ENCODE peak calls at places on chromosomes 16 and 17, in eight cellular contexts. D is Caco-2, A is adipocyte, P is colonic mucosa, V is breast epithelium, T is mammary epithelial cell, Q is stomach, X is lower lobe of right lung. E is an unnamed sample.

GRCh38 chr17:75638893-75639292 is 5.7 kb downstream of the SMIM5 start:
- DNase-seq in T (no peak), P (no peak), A (no peak), D (no peak), Q (no peak), V (no peak), X (peak; percentile 43), E (no peak)

GRCh38 chr17:74712756-74713155 is at the start of gene CD300LF:
- DNase-seq in Q (no peak), V (no peak), A (no peak), P (peak; percentile 22), D (no peak), T (no peak), X (peak; percentile 76), E (no peak)

GRCh38 chr17:69046130-69046807 is 14.5 kb downstream of the ABCA9 start:
- DNase-seq in X (no peak), P (no peak), V (no peak), T (no peak), Q (no peak), D (no peak), A (no peak), E (no peak)

GRCh38 chr17:39915559-39915958 is 2.9 kb downstream of the GSDMB start:
- DNase-seq in X (no peak), T (no peak), V (no peak), Q (no peak), D (no peak), P (no peak), A (no peak), E (no peak)

GRCh38 chr16:67847064-67847861 is at the start of gene CENPT:
- DNase-seq in Q (peak; percentile 72), D (peak; percentile 71), P (peak; percentile 44), V (peak; percentile 41), T (peak; percentile 78), A (peak; percentile 87), X (peak; percentile 84), E (no peak)

GRCh38 chr17:19338031-19338990 is 24.2 kb downstream of the B9D1 start:
- DNase-seq in Q (peak; percentile 74), P (peak; percentile 60), A (peak; percentile 13), V (peak; percentile 57), D (peak; percentile 86), X (peak; percentile 81), T (peak; percentile 50), E (peak; percentile 45)

GRCh38 chr16:85557976-85558589 is 55.0 kb upstream of the GSE1 start:
- DNase-seq in T (peak; percentile 40), D (peak; percentile 73), X (no peak), Q (peak; percentile 61), A (no peak), P (peak; percentile 82), V (peak; percentile 56), E (no peak)

GRCh38 chr16:14179116-14179515 is 108.0 kb downstream of the MRTFB start:
- DNase-seq in P (no peak), Q (no peak), D (no peak), A (no peak), V (no peak), X (no peak), T (peak; percentile 33), E (no peak)

GRCh38 chr16:9165601-9166220 is 74.3 kb downstream of the HAPSTR1 start:
- DNase-seq in V (no peak), Q (no peak), X (no peak), D (no peak), T (no peak), A (no peak), P (no peak), E (no peak)

DNA sequence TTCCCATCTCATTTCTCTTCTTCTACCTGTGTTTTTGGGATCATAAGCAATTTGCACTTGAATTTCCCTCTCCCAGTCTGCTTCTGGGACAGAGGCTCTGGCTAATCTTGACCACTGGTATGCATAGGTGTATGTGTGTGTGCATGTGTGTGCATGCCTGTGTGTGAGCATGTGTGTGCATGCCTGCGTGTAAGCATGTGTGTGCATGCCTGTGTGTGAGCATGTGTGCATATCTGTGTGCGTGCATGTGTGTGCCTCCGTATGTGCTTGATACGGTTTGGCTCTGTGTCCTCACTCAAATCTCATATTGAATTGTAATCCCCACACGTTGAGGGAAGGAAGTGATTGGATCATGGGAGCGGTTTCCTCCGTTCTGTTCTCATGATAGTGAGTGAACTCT is 77.7 kb downstream of the HAPSTR1 start:
- DNase-seq in P (no peak), A (no peak), X (no peak), T (no peak), V (no peak), Q (no peak), D (no peak), E (no peak)
- H3K36me3 ChIP-seq in P (no peaks in the 10 kb centered on the region), A (no peaks in the 10 kb centered on the region), X (no peaks in the 10 kb centered on the region), T (no peaks in the 10 kb centered on the region), V (no peaks in the 10 kb centered on the region), Q (no peaks in the 10 kb centered on the region), D (no peaks in the 10 kb centered on the region), E (no peaks in the 10 kb centered on the region)

GRCh38 chr17:42136654-42137051 is 14.0 kb downstream of the HSPB9 start:
- DNase-seq in T (no peak), P (no peak), Q (no peak), A (no peak), D (no peak), V (no peak), X (no peak), E (no peak)

GRCh38 chr17:42135151-42135550 is 12.5 kb downstream of the HSPB9 start:
- DNase-seq in T (no peak), A (no peak), Q (no peak), D (no peak), X (no peak), V (no peak), P (no peak), E (no peak)

GRCh38 chr17:42132941-42133340 is 10.3 kb downstream of the HSPB9 start:
- DNase-seq in P (peak; percentile 77), A (peak; percentile 68), Q (peak; percentile 81), D (no peak), V (peak; percentile 75), X (peak; percentile 86), T (peak; percentile 83), E (no peak)

GRCh38 chr17:42133461-42134041 is 10.9 kb downstream of the HSPB9 start:
- DNase-seq in Q (no peak), X (no peak), D (no peak), T (peak; percentile 19), V (no peak), P (no peak), A (no peak), E (no peak)

GRCh38 chr17:42135664-42136653 is 13.4 kb downstream of the HSPB9 start:
- DNase-seq in T (peak; percentile 37), X (peak; percentile 90), Q (peak; percentile 91), P (peak; percentile 92), A (peak; percentile 22), V (no peak), D (peak; percentile 80), E (no peak)
- H3K4me1 ChIP-seq in T (peaks cover 20% of the 10 kb centered on the region), X (peaks cover 95% of the 10 kb centered on the region), Q (peaks cover 83% of the 10 kb centered on the region), P (peaks cover 48% of the 10 kb centered on the region), A (peaks cover 60% of the 10 kb centered on the region), V (peaks cover 16% of the 10 kb centered on the region), D (peaks cover 13% of the 10 kb centered on the region), E (peaks cover 48% of the 10 kb centered on the region)

GRCh38 chr16:22278841-22279240 is 18.4 kb upstream of the POLR3E start:
- DNase-seq in X (no peak), T (no peak), D (no peak), A (no peak), P (no peak), Q (no peak), V (no peak), E (no peak)

GRCh38 chr16:22282254-22282892 is 14.8 kb upstream of the POLR3E start:
- DNase-seq in V (no peak), Q (no peak), D (no peak), P (no peak), A (no peak), T (no peak), X (no peak), E (no peak)

GRCh38 chr16:22274916-22275315 is 22.3 kb upstream of the POLR3E start:
- DNase-seq in X (no peak), Q (no peak), A (no peak), D (no peak), T (no peak), P (no peak), V (no peak), E (no peak)

DNA sequence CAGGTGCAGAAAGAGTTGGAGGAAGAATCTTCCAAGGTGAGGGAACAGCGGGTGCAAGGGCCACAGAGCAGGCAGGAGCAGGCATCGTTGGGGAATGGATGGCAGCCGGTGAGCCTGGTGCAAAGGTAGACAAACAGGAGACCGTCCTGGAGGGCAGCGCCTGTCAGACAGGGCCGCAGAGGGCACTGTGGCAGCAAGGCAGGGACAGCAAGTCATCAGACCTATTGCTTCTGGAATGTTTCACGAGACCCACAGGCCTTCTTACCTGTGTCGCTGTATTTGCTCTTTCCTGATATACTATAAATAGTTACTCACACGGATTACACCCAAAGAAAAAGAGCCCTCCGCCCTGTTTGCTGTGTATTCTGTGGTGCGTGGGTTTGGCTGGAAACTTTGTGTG is 18.8 kb upstream of the POLR3E start:
- DNase-seq in Q (peak; percentile 39), D (no peak), T (no peak), A (no peak), V (no peak), X (no peak), P (no peak), E (no peak)
- H3K36me3 ChIP-seq in Q (peaks cover 92% of the 10 kb centered on the region), D (peaks cover 1% of the 10 kb centered on the region), T (peaks cover 25% of the 10 kb centered on the region), A (peaks cover 66% of the 10 kb centered on the region), V (peaks cover 12% of the 10 kb centered on the region), X (peaks cover 94% of the 10 kb centered on the region), P (no peaks in the 10 kb centered on the region), E (peaks cover 17% of the 10 kb centered on the region)

GRCh38 chr16:74872302-74872701 is 97.7 kb upstream of the FA2H start:
- DNase-seq in T (no peak), D (no peak), V (no peak), A (no peak), Q (no peak), X (no peak), P (no peak), E (no peak)
- H3K4me1 ChIP-seq in T (peaks cover 23% of the 10 kb centered on the region), D (peaks cover 13% of the 10 kb centered on the region), V (no peaks in the 10 kb centered on the region), A (no peaks in the 10 kb centered on the region), Q (no peaks in the 10 kb centered on the region), X (no peaks in the 10 kb centered on the region), P (no peaks in the 10 kb centered on the region), E (peaks cover 17% of the 10 kb centered on the region)

GRCh38 chr17:60193482-60193881 is 43.7 kb downstream of the CA4 start:
- DNase-seq in T (no peak), V (no peak), D (no peak), Q (no peak), A (no peak), P (peak; percentile 22), X (no peak), E (no peak)
- H3K36me3 ChIP-seq in T (peaks cover 12% of the 10 kb centered on the region), V (no peaks in the 10 kb centered on the region), D (peaks cover 3% of the 10 kb centered on the region), Q (peaks cover 99% of the 10 kb centered on the region), A (peaks cover 87% of the 10 kb centered on the region), P (no peaks in the 10 kb centered on the region), X (peaks cover 99% of the 10 kb centered on the region), E (peaks cover 4% of the 10 kb centered on the region)

DNA sequence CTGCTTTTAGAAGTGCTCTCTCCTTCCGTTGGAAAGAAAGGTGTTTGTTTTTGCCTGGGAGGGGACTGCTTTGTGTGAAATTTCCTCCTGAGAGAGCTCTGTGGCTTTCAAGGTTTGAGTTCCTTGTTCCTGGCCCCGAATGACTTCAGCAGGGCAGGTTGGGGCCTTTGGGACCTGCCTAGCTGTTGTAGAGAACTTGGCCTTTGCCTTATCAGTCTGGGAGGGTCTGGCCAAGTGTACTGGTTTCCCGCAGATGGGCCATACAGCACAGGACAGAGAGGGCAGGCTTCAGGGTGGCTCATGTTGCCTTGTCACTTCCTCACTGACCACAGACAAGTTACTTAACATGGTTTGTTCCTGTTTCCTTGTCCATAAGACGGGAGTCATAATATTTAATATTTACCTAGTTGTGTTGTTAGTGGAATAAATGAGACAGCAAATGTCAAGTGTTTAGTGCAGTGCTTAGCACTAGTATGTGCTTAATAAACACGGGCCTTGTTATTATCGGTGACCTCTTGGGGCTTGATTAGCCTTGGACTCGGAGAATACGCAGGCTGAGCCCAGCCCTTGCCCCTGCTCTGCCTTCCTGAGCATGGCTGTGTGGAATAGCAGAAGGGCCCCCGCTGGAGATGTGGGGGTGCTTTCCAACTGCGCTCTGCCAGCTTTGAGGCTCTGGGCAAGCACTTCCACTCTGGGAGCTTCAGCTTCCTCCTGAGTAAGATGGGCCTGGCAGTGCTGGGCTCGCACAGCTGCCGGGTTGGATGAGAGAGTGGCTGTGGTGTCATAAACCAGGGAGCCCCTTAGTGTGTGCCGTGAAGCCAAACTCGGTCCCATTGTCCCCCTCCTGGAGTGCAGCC is 6.6 kb downstream of the PRSS8 start:
- DNase-seq in D (no peak), Q (peak; percentile 82), X (peak; percentile 88), A (no peak), T (no peak), V (no peak), P (peak; percentile 82), E (no peak)
- H3K4me1 ChIP-seq in D (peaks cover 37% of the 10 kb centered on the region), Q (peaks cover 67% of the 10 kb centered on the region), X (peaks cover 67% of the 10 kb centered on the region), A (peaks cover 4% of the 10 kb centered on the region), T (peaks cover 45% of the 10 kb centered on the region), V (peaks cover 51% of the 10 kb centered on the region), P (peaks cover 35% of the 10 kb centered on the region), E (no peaks in the 10 kb centered on the region)

E was measured in CD8-positive, alpha-beta memory T cell.